ENCODE peak calls at places on chromosome 19, in four cellular contexts. T is pancreas; N is activated CD4-positive, alpha-beta T cell treated with anti-CD3 and anti-CD28 coated beads, Interleukin-2, amount 10 ng/mL, durations not matched to agents 24 days and 14 days; U is frontal cortex. O is an unnamed sample.

GRCh38 chr19:17112271-17112670 is 36.7 kb downstream of the MYO9B start:
- DNase-seq in U (no peak), T (no peak), N (no peak), O (no peak)

GRCh38 chr19:13337181-13337580 is 169.1 kb downstream of the CACNA1A start:
- DNase-seq in T (no peak), U (no peak), N (no peak), O (no peak)

GRCh38 chr19:12983561-12984142 is 11.6 kb upstream of the NFIX start:
- DNase-seq in T (peak), U (peak), N (peak), O (peak)

GRCh38 chr19:34316741-34317241 is 48.2 kb upstream of the GPI start:
- DNase-seq in T (no peak), U (no peak), N (no peak), O (no peak)

GRCh38 chr19:3433313-3433712 is 47.0 kb downstream of the SMIM24 start:
- DNase-seq in N (no peak), T (no peak), U (no peak), O (no peak)

GRCh38 chr19:16274466-16274865 is 50.2 kb upstream of the KLF2 start:
- DNase-seq in U (no peak), T (no peak), N (no peak), O (no peak)

GRCh38 chr19:30584121-30584520 is 211.9 kb downstream of the ZNF536 start:
- DNase-seq in U (no peak), T (no peak), N (no peak), O (no peak)

GRCh38 chr19:13937479-13938360 is 497 bp downstream of the PODNL1 start:
- DNase-seq in T (no peak), N (no peak), U (no peak), O (no peak)

GRCh38 chr19:35346193-35347052 is 1.3 kb upstream of the FFAR1 start:
- DNase-seq in U (no peak), N (peak), T (no peak), O (no peak)

GRCh38 chr19:42191855-42192254 is 25.6 kb downstream of the DEDD2 start:
- DNase-seq in T (no peak), N (no peak), U (no peak), O (no peak)

GRCh38 chr19:55487884-55488687 is at the start of gene SSC5D:
- DNase-seq in U (peak), T (no peak), N (no peak), O (no peak)

GRCh38 chr19:13014101-13014920 is 19.0 kb downstream of the NFIX start:
- DNase-seq in U (no peak), N (no peak), T (no peak), O (no peak)

O was measured in cerebellar nuclear complex.